ENCODE peak calls at places on chromosomes 7 and 10, in eight cellular contexts. One of them, this sample, is unnamed.

GRCh38 chr10:20970044-20970443 is 72.9 kb upstream of the NEBL start:
- DNase-seq in foreskin fibroblast: peak
- DNase-seq in glutamatergic neuron: no peak
- DNase-seq in HL-60: no peak
- DNase-seq in HFF-Myc: no peak
- DNase-seq in myocyte: no peak
- DNase-seq in MM.1S: no peak
- DNase-seq in Panc1: peak
- DNase-seq in this sample: no peak

GRCh38 chr7:18352339-18353255 is 143.0 kb upstream of the HDAC9 start:
- DNase-seq in foreskin fibroblast: peak
- DNase-seq in glutamatergic neuron: peak
- DNase-seq in HL-60: peak
- DNase-seq in HFF-Myc: peak
- DNase-seq in myocyte: peak
- DNase-seq in MM.1S: peak
- DNase-seq in Panc1: peak
- DNase-seq in this sample: peak

GRCh38 chr7:68224041-68224534 is 1227.5 kb downstream of the TYW1 start:
- DNase-seq in foreskin fibroblast: no peak
- DNase-seq in glutamatergic neuron: no peak
- DNase-seq in HL-60: no peak
- DNase-seq in HFF-Myc: no peak
- DNase-seq in myocyte: no peak
- DNase-seq in MM.1S: no peak
- DNase-seq in Panc1: no peak
- DNase-seq in this sample: no peak

GRCh38 chr7:24591152-24591551 is 17.9 kb downstream of the PALS2 start:
- DNase-seq in foreskin fibroblast: no peak
- DNase-seq in glutamatergic neuron: no peak
- DNase-seq in HL-60: no peak
- DNase-seq in HFF-Myc: no peak
- DNase-seq in myocyte: no peak
- DNase-seq in MM.1S: no peak
- DNase-seq in Panc1: no peak
- DNase-seq in this sample: no peak

GRCh38 chr10:69516548-69517195 is 56.5 kb downstream of the NEUROG3 start:
- DNase-seq in foreskin fibroblast: no peak
- DNase-seq in glutamatergic neuron: no peak
- DNase-seq in HL-60: no peak
- DNase-seq in HFF-Myc: no peak
- DNase-seq in myocyte: no peak
- DNase-seq in MM.1S: no peak
- DNase-seq in Panc1: no peak
- DNase-seq in this sample: no peak

GRCh38 chr10:111598433-111599059 is 521.7 kb downstream of the ADRA2A start:
- DNase-seq in foreskin fibroblast: peak
- DNase-seq in glutamatergic neuron: peak
- DNase-seq in HL-60: peak
- DNase-seq in HFF-Myc: peak
- DNase-seq in myocyte: peak
- DNase-seq in MM.1S: peak
- DNase-seq in Panc1: peak
- DNase-seq in this sample: peak

GRCh38 chr7:44279286-44279685 is 46.1 kb downstream of the CAMK2B start:
- DNase-seq in foreskin fibroblast: no peak
- DNase-seq in glutamatergic neuron: peak
- DNase-seq in HL-60: no peak
- DNase-seq in HFF-Myc: no peak
- DNase-seq in myocyte: no peak
- DNase-seq in MM.1S: no peak
- DNase-seq in Panc1: no peak
- DNase-seq in this sample: peak

GRCh38 chr7:156460861-156461632 is 179.5 kb upstream of the RNF32 start:
- DNase-seq in foreskin fibroblast: no peak
- DNase-seq in glutamatergic neuron: no peak
- DNase-seq in HL-60: no peak
- DNase-seq in HFF-Myc: no peak
- DNase-seq in myocyte: no peak
- DNase-seq in MM.1S: peak
- DNase-seq in Panc1: no peak
- DNase-seq in this sample: no peak

GRCh38 chr10:120580651-120581259 is 123.7 kb downstream of the PLPP4 start:
- DNase-seq in foreskin fibroblast: no peak
- DNase-seq in glutamatergic neuron: no peak
- DNase-seq in HL-60: no peak
- DNase-seq in HFF-Myc: no peak
- DNase-seq in myocyte: no peak
- DNase-seq in MM.1S: no peak
- DNase-seq in Panc1: no peak
- DNase-seq in this sample: no peak

GRCh38 chr7:112889268-112889667 is 99.1 kb upstream of the TMEM168 start:
- DNase-seq in foreskin fibroblast: no peak
- DNase-seq in glutamatergic neuron: no peak
- DNase-seq in HL-60: no peak
- DNase-seq in HFF-Myc: no peak
- DNase-seq in myocyte: no peak
- DNase-seq in MM.1S: no peak
- DNase-seq in Panc1: no peak
- DNase-seq in this sample: no peak

GRCh38 chr10:22737587-22737986 is 23.2 kb upstream of the PIP4K2A start:
- DNase-seq in foreskin fibroblast: peak
- DNase-seq in glutamatergic neuron: no peak
- DNase-seq in HL-60: no peak
- DNase-seq in HFF-Myc: no peak
- DNase-seq in myocyte: no peak
- DNase-seq in MM.1S: no peak
- DNase-seq in Panc1: no peak
- DNase-seq in this sample: no peak

GRCh38 chr10:49749556-49750491 is 12.3 kb downstream of the OGDHL start:
- DNase-seq in foreskin fibroblast: no peak
- DNase-seq in glutamatergic neuron: no peak
- DNase-seq in HL-60: no peak
- DNase-seq in HFF-Myc: no peak
- DNase-seq in myocyte: no peak
- DNase-seq in MM.1S: no peak
- DNase-seq in Panc1: no peak
- DNase-seq in this sample: no peak

GRCh38 chr7:28409716-28410627 is 2.3 kb upstream of the CREB5 start:
- DNase-seq in foreskin fibroblast: peak
- DNase-seq in glutamatergic neuron: peak
- DNase-seq in HL-60: no peak
- DNase-seq in HFF-Myc: no peak
- DNase-seq in myocyte: peak
- DNase-seq in MM.1S: no peak
- DNase-seq in Panc1: no peak
- DNase-seq in this sample: peak

This sample was measured in SJCRH30.